ENCODE peak calls at places on chromosomes 11 and 22, in eight cellular contexts. One of them, this sample, is unnamed.
A peak's percentile ranks its signal among the peaks of the same experiment; 100 is the strongest.

GRCh38 chr11:72523991-72524390 is 89.7 kb upstream of the CLPB start:
- DNase-seq in RWPE1: no peak
- DNase-seq in uterus: no peak
- DNase-seq in AG09309: no peak
- DNase-seq in cardiac muscle cell: no peak
- DNase-seq in epithelial cell of esophagus: no peak
- DNase-seq in AG10803: no peak
- DNase-seq in body of pancreas: no peak
- DNase-seq in this sample: no peak

GRCh38 chr11:108929241-108929640 is 264.4 kb downstream of the DDX10 start:
- DNase-seq in cardiac muscle cell: no peak
- DNase-seq in AG09309: peak; percentile 90
- DNase-seq in body of pancreas: no peak
- DNase-seq in RWPE1: peak; percentile 78
- DNase-seq in AG10803: peak; percentile 97
- DNase-seq in epithelial cell of esophagus: peak; percentile 95
- DNase-seq in uterus: no peak
- DNase-seq in this sample: peak; percentile 92

GRCh38 chr11:66337103-66337899 is 1.1 kb upstream of the RIN1 start:
- DNase-seq in uterus: no peak
- DNase-seq in AG09309: no peak
- DNase-seq in AG10803: no peak
- DNase-seq in epithelial cell of esophagus: no peak
- DNase-seq in cardiac muscle cell: no peak
- DNase-seq in body of pancreas: no peak
- DNase-seq in RWPE1: no peak
- DNase-seq in this sample: peak; percentile 66

GRCh38 chr22:41683052-41683451 is 5.6 kb downstream of the SNU13 start:
- DNase-seq in RWPE1: no peak
- DNase-seq in body of pancreas: no peak
- DNase-seq in AG09309: no peak
- DNase-seq in cardiac muscle cell: no peak
- DNase-seq in AG10803: no peak
- DNase-seq in uterus: no peak
- DNase-seq in epithelial cell of esophagus: no peak
- DNase-seq in this sample: no peak

GRCh38 chr11:6567371-6567745 is 36.1 kb downstream of the RRP8 start:
- DNase-seq in AG10803: no peak
- DNase-seq in cardiac muscle cell: no peak
- DNase-seq in RWPE1: no peak
- DNase-seq in uterus: no peak
- DNase-seq in AG09309: no peak
- DNase-seq in epithelial cell of esophagus: no peak
- DNase-seq in body of pancreas: no peak
- DNase-seq in this sample: no peak

GRCh38 chr22:45515678-45516077 is 13.0 kb downstream of the FBLN1 start:
- DNase-seq in uterus: no peak
- DNase-seq in body of pancreas: no peak
- DNase-seq in epithelial cell of esophagus: no peak
- DNase-seq in RWPE1: no peak
- DNase-seq in AG10803: no peak
- DNase-seq in cardiac muscle cell: no peak
- DNase-seq in AG09309: no peak
- DNase-seq in this sample: no peak

GRCh38 chr11:77084581-77085191 is 17.9 kb downstream of the CAPN5 start:
- DNase-seq in RWPE1: no peak
- DNase-seq in AG10803: no peak
- DNase-seq in body of pancreas: peak; percentile 21
- DNase-seq in epithelial cell of esophagus: no peak
- DNase-seq in AG09309: no peak
- DNase-seq in uterus: peak; percentile 13
- DNase-seq in cardiac muscle cell: no peak
- DNase-seq in this sample: no peak

GRCh38 chr11:62732830-62733229 is 4.5 kb downstream of the TTC9C start:
- DNase-seq in uterus: no peak
- DNase-seq in body of pancreas: no peak
- DNase-seq in AG09309: no peak
- DNase-seq in RWPE1: no peak
- DNase-seq in cardiac muscle cell: no peak
- DNase-seq in AG10803: peak; percentile 48
- DNase-seq in epithelial cell of esophagus: peak; percentile 59
- DNase-seq in this sample: no peak

GRCh38 chr11:126487711-126488110 is 132.2 kb downstream of the ST3GAL4 start:
- DNase-seq in RWPE1: no peak
- DNase-seq in cardiac muscle cell: no peak
- DNase-seq in AG09309: no peak
- DNase-seq in epithelial cell of esophagus: no peak
- DNase-seq in uterus: no peak
- DNase-seq in AG10803: no peak
- DNase-seq in body of pancreas: no peak
- DNase-seq in this sample: no peak

GRCh38 chr11:126484266-126484665 is 128.8 kb downstream of the ST3GAL4 start:
- DNase-seq in cardiac muscle cell: no peak
- DNase-seq in AG10803: peak; percentile 72
- DNase-seq in uterus: no peak
- DNase-seq in RWPE1: no peak
- DNase-seq in epithelial cell of esophagus: peak; percentile 79
- DNase-seq in body of pancreas: no peak
- DNase-seq in AG09309: peak; percentile 62
- DNase-seq in this sample: peak; percentile 57

GRCh38 chr11:126483796-126484195 is 128.3 kb downstream of the ST3GAL4 start:
- DNase-seq in epithelial cell of esophagus: no peak
- DNase-seq in uterus: no peak
- DNase-seq in AG10803: no peak
- DNase-seq in RWPE1: no peak
- DNase-seq in body of pancreas: no peak
- DNase-seq in AG09309: no peak
- DNase-seq in cardiac muscle cell: no peak
- DNase-seq in this sample: no peak

GRCh38 chr11:126485986-126486635 is 130.6 kb downstream of the ST3GAL4 start:
- DNase-seq in epithelial cell of esophagus: no peak
- DNase-seq in uterus: no peak
- DNase-seq in cardiac muscle cell: no peak
- DNase-seq in AG10803: no peak
- DNase-seq in AG09309: no peak
- DNase-seq in RWPE1: no peak
- DNase-seq in body of pancreas: no peak
- DNase-seq in this sample: no peak

DNA sequence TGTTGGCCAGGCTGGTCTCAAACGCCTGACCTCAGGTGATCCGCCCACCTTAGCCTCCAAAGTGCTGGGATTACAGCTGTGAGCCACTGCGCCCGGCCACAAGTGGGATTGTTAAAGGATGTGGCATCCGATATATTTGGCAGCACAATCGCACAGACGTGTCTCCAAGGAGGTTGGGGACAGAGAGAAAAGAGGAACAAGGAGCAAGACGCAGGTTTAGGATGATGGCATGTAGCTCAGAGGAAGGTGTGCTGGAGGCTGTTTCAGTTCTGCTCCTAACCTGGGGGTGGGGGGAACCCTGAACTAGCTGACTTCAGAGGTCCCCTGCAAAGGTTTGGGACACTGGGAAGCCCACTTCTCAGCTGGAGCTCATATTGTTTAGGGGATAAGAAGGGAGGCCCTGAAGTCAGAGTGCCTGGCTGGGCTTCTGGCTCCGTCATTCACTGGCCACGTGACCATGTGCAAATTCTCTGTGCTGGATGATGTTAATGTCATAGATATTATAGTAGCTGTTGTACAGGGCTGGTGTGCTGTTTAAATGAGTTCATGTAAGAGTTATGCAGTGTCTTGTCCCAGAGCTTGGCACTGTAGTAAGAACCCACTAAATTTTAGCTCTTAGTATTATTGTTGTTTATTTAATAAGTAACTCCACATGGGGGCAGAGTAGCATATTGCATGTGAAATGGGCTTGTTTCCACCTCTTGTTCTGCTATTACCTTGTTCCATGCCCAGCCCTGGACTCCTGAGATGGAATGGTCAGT is 129.7 kb downstream of the ST3GAL4 start:
- DNase-seq in uterus: no peak
- DNase-seq in RWPE1: no peak
- DNase-seq in cardiac muscle cell: no peak
- DNase-seq in epithelial cell of esophagus: peak; percentile 21
- DNase-seq in AG10803: peak; percentile 78
- DNase-seq in AG09309: peak; percentile 20
- DNase-seq in body of pancreas: no peak
- DNase-seq in this sample: peak; percentile 71
- TF ChIP-seq CTCF in uterus: no peak
- TF ChIP-seq CTCF in RWPE1: no peak
- TF ChIP-seq CTCF in cardiac muscle cell: peak; percentile 22
- TF ChIP-seq CTCF in epithelial cell of esophagus: peak; percentile 17
- TF ChIP-seq CTCF in AG10803: peak; percentile 33
- TF ChIP-seq CTCF in AG09309: peak; percentile 21
- TF ChIP-seq CTCF in body of pancreas: no peak
- TF ChIP-seq CTCF in this sample: no peak

DNA sequence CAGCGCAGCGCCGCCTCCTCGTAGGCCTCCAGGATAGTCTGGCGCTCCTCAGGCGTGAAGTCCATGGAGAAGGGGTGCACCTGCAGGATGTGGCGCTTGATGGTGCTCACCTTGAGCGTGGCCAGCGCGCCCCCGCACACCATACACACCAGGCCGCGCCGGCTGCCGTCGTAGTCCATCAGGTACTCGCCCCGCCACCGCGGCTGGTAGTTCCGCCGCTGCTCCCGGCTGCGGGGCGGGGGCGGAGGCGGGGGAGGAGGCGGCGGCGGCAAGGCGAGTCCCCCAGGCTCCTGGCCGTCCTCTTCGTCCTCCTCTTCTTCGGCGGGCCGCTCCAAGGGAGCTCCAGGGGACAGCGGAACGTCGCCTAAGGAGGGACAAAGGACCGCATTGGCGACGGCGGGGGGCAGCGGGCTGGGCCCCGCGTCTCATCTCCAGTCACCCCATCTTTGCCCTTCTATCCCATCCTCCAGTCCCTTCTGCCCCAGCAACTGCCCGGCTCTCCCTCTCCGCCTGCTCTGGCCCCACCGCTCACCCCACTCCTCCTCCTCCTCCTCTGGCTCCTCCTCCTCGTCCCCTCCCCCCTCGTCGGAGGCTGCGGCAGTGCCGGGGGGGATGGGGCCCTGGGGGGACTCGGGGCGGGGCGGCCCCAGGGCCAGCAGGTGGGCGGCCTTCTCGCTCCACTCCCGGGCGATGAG is 4.9 kb downstream of the ZFTA start:
- DNase-seq in body of pancreas: peak; percentile 20
- DNase-seq in AG09309: no peak
- DNase-seq in cardiac muscle cell: peak; percentile 52
- DNase-seq in AG10803: no peak
- DNase-seq in uterus: peak; percentile 76
- DNase-seq in RWPE1: no peak
- DNase-seq in epithelial cell of esophagus: no peak
- DNase-seq in this sample: no peak
- TF ChIP-seq CTCF in body of pancreas: no peak
- TF ChIP-seq CTCF in AG09309: no peak
- TF ChIP-seq CTCF in cardiac muscle cell: no peak
- TF ChIP-seq CTCF in AG10803: no peak
- TF ChIP-seq CTCF in uterus: no peak
- TF ChIP-seq CTCF in RWPE1: no peak
- TF ChIP-seq CTCF in epithelial cell of esophagus: no peak
- TF ChIP-seq CTCF in this sample: no peak

DNA sequence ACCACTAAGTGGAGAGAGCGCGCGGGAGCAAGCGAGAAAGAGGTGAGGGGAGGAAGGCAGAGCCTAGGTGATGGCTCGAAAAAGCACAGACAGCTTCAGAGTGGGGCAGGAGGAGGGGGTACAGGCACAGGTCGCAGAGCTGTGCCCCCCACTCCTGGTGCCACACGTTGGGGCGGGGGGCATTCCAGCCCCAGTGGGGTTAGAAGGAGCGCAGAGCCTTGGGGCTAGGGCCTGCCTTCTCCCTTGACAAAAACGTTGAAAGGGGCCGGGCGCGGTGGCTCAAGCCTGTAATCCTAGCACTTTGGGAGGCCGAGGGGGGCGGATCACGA is 41.6 kb upstream of the ISX start:
- DNase-seq in AG09309: no peak
- DNase-seq in body of pancreas: no peak
- DNase-seq in cardiac muscle cell: no peak
- DNase-seq in AG10803: no peak
- DNase-seq in uterus: no peak
- DNase-seq in epithelial cell of esophagus: no peak
- DNase-seq in RWPE1: no peak
- DNase-seq in this sample: no peak
- TF ChIP-seq CTCF in AG09309: no peak
- TF ChIP-seq CTCF in body of pancreas: no peak
- TF ChIP-seq CTCF in cardiac muscle cell: no peak
- TF ChIP-seq CTCF in AG10803: no peak
- TF ChIP-seq CTCF in uterus: no peak
- TF ChIP-seq CTCF in epithelial cell of esophagus: no peak
- TF ChIP-seq CTCF in RWPE1: peak; percentile 51
- TF ChIP-seq CTCF in this sample: no peak

GRCh38 chr11:9977554-9977953 is 313.7 kb downstream of the SWAP70 start:
- DNase-seq in AG09309: no peak
- DNase-seq in RWPE1: no peak
- DNase-seq in body of pancreas: no peak
- DNase-seq in cardiac muscle cell: no peak
- DNase-seq in AG10803: no peak
- DNase-seq in uterus: no peak
- DNase-seq in epithelial cell of esophagus: no peak
- DNase-seq in this sample: no peak

GRCh38 chr11:9982127-9982795 is 311.8 kb downstream of the SBF2 start:
- DNase-seq in uterus: no peak
- DNase-seq in RWPE1: peak; percentile 3
- DNase-seq in epithelial cell of esophagus: peak; percentile 84
- DNase-seq in body of pancreas: no peak
- DNase-seq in cardiac muscle cell: no peak
- DNase-seq in AG09309: peak; percentile 41
- DNase-seq in AG10803: peak; percentile 51
- DNase-seq in this sample: peak; percentile 54

GRCh38 chr11:9980931-9981330 is 313.1 kb downstream of the SBF2 start:
- DNase-seq in body of pancreas: no peak
- DNase-seq in cardiac muscle cell: no peak
- DNase-seq in AG10803: no peak
- DNase-seq in AG09309: no peak
- DNase-seq in uterus: no peak
- DNase-seq in RWPE1: no peak
- DNase-seq in epithelial cell of esophagus: no peak
- DNase-seq in this sample: no peak

DNA sequence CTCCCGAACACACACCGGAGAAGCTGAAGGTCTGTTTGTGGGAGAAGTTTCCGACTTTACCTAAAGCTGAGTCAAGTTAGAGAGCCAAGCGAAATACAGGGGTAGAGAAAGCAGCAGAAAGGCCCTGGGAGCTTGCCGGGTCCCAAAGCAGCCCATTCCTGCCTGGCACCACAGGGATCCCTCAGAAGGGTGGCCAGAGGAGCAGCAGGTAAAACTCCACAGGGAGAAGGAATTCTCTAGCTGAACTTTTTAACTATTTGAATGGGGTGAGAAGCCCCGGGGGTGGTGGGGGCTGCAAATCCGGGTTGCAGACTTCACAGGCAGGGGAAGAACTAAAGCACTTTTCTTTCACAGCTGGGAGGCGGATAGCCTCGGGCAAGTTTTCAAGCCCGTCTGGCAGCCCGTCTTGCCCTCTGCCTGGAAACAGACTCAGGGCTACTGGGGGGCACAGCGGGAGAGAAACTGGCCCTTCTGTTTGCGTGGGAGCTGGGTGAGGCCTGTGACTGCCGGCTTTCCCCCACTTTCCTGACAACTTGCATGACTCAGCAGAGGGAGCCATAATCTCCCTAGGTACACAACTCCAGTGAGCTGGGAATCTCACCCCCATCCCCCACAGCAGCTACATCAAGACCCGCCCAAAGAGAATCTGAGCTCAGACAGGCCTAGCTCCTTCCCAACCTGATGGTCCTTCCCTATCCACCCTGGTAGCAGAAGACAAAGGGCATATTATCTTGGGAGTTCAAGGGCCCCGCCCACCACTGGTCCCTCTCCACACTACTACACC is 311.0 kb downstream of the SBF2 start:
- DNase-seq in cardiac muscle cell: no peak
- DNase-seq in AG09309: no peak
- DNase-seq in body of pancreas: no peak
- DNase-seq in RWPE1: no peak
- DNase-seq in epithelial cell of esophagus: peak; percentile 68
- DNase-seq in uterus: no peak
- DNase-seq in AG10803: no peak
- DNase-seq in this sample: no peak
- TF ChIP-seq CTCF in cardiac muscle cell: no peak
- TF ChIP-seq CTCF in AG09309: no peak
- TF ChIP-seq CTCF in body of pancreas: no peak
- TF ChIP-seq CTCF in RWPE1: no peak
- TF ChIP-seq CTCF in epithelial cell of esophagus: no peak
- TF ChIP-seq CTCF in uterus: no peak
- TF ChIP-seq CTCF in AG10803: no peak
- TF ChIP-seq CTCF in this sample: no peak